ENCODE peak calls at places on chromosomes 7 and 10, in seven cellular contexts. K is myocyte; C is HFF-Myc; T is KBM-7; R is stimulated activated CD4-positive, alpha-beta T cell treated with anti-CD3 and anti-CD28 coated beads, Interleukin-1b, Interleukin-23, amount 100 ng/mL, for 24 hours; Z is activated T-cell treated with anti-CD3 and anti-CD28 coated beads, Interleukin-2, amount 50 U/mL, for 72 hours; G is foreskin fibroblast. P is an unnamed sample.

GRCh38 chr10:124003070-124003419 is 90.4 kb downstream of the CHST15 start:
- DNase-seq in R (no peak), Z (no peak), T (no peak), C (no peak), G (no peak), K (no peak), P (no peak)

GRCh38 chr7:69847921-69848612 is 249.8 kb downstream of the AUTS2 start:
- DNase-seq in G (no peak), T (no peak), K (no peak), R (no peak), C (no peak), Z (no peak), P (no peak)

GRCh38 chr10:105075031-105075430 is 433.9 kb downstream of the SORCS3 start:
- DNase-seq in G (no peak), K (no peak), R (no peak), T (no peak), Z (no peak), C (no peak), P (no peak)

GRCh38 chr10:75000748-75001321 is 110.6 kb upstream of the SAMD8 start:
- DNase-seq in T (no peak), C (no peak), K (no peak), R (no peak), G (no peak), Z (no peak), P (no peak)

GRCh38 chr7:51113560-51113959 is 203.0 kb downstream of the COBL start:
- DNase-seq in C (no peak), Z (no peak), G (no peak), R (no peak), T (no peak), K (no peak), P (no peak)

GRCh38 chr7:116393654-116394053 is 105.9 kb upstream of the CAV2 start:
- DNase-seq in C (no peak), R (no peak), G (no peak), Z (no peak), K (peak), T (peak), P (no peak)

GRCh38 chr7:32062150-32062549 is 8.1 kb downstream of the PDE1C start:
- DNase-seq in K (peak), C (no peak), G (peak), Z (peak), R (no peak), T (peak), P (no peak)

GRCh38 chr10:122374859-122375721 is 582 bp downstream of the PLEKHA1 start:
- DNase-seq in T (peak), R (peak), C (no peak), G (peak), K (peak), Z (peak), P (peak)

GRCh38 chr7:104982308-104982755 is 31.7 kb upstream of the KMT2E start:
- DNase-seq in C (no peak), R (no peak), G (no peak), Z (no peak), T (no peak), K (peak), P (no peak)

GRCh38 chr10:49700997-49701396 is 21.5 kb downstream of the C10orf53 start:
- DNase-seq in R (no peak), C (no peak), Z (no peak), T (no peak), G (no peak), K (no peak), P (no peak)

GRCh38 chr7:151168022-151168786 is 710 bp upstream of the GBX1 start:
- DNase-seq in T (peak), R (no peak), Z (peak), C (no peak), K (no peak), G (no peak), P (no peak)

GRCh38 chr7:23043441-23043840 is 29.5 kb upstream of the HYCC1 start:
- DNase-seq in Z (no peak), K (peak), R (no peak), T (no peak), C (no peak), G (no peak), P (no peak)

GRCh38 chr10:114631090-114631677 is 26.9 kb downstream of the ABLIM1 start:
- DNase-seq in K (no peak), G (no peak), C (no peak), T (no peak), R (no peak), Z (no peak), P (no peak)

GRCh38 chr10:131852823-131853609 is 47.8 kb upstream of the PPP2R2D start:
- DNase-seq in R (no peak), T (no peak), K (no peak), Z (no peak), C (no peak), G (no peak), P (no peak)

GRCh38 chr7:98120559-98120958 is 13.9 kb downstream of the LMTK2 start:
- DNase-seq in C (no peak), K (no peak), T (no peak), G (no peak), Z (no peak), R (no peak), P (no peak)

GRCh38 chr7:72538147-72538546 is 126.0 kb upstream of the CALN1 start:
- DNase-seq in K (peak), Z (no peak), G (no peak), C (no peak), R (no peak), T (no peak), P (peak)

GRCh38 chr7:21524680-21525079 is 18.2 kb upstream of the DNAH11 start:
- DNase-seq in C (no peak), K (no peak), G (no peak), Z (no peak), R (no peak), T (no peak), P (no peak)

GRCh38 chr7:100900978-100901377 is 5.3 kb upstream of the ACHE start:
- DNase-seq in Z (no peak), K (peak), R (no peak), G (no peak), C (no peak), T (no peak), P (no peak)

GRCh38 chr7:26317211-26317610 is 25.5 kb downstream of the SNX10 start:
- DNase-seq in C (no peak), R (no peak), T (no peak), K (no peak), Z (no peak), G (no peak), P (no peak)

GRCh38 chr7:26321440-26321839 is 29.8 kb downstream of the SNX10 start:
- DNase-seq in C (no peak), K (no peak), Z (no peak), R (no peak), G (no peak), T (no peak), P (no peak)

GRCh38 chr7:98284335-98285036 is 3.0 kb downstream of the BRI3 start:
- DNase-seq in Z (no peak), T (peak), G (peak), C (peak), R (no peak), K (peak), P (no peak)

GRCh38 chr10:110336111-110336721 is 31.5 kb upstream of the SMNDC1 start:
- DNase-seq in T (no peak), K (peak), Z (no peak), R (no peak), G (peak), C (peak), P (peak)

GRCh38 chr10:75283150-75284096 is 47.7 kb upstream of the COMTD1 start:
- DNase-seq in C (no peak), Z (no peak), R (no peak), G (peak), K (peak), T (no peak), P (peak)

GRCh38 chr7:108413782-108414492 is 42.3 kb downstream of the NRCAM start:
- DNase-seq in K (peak), Z (peak), R (no peak), C (no peak), G (peak), T (peak), P (peak)

GRCh38 chr10:104317195-104318095 is 20.8 kb downstream of the ITPRIP start:
- DNase-seq in Z (no peak), G (peak), T (no peak), K (peak), C (no peak), R (no peak), P (peak)

GRCh38 chr10:74063256-74063655 is 65.3 kb downstream of the VCL start:
- DNase-seq in K (no peak), C (no peak), R (no peak), T (no peak), Z (no peak), G (peak), P (no peak)

GRCh38 chr10:114507449-114507848 is 103.1 kb upstream of the AFAP1L2 start:
- DNase-seq in Z (no peak), T (no peak), C (no peak), G (no peak), R (no peak), K (no peak), P (no peak)